ENCODE peak calls at places on chromosomes 5 and 9, in nine cellular contexts. O, Z, A, R, M, T, X, B and H are unnamed samples.

GRCh38 chr5:147427784-147428401 is 82.0 kb downstream of the DPYSL3 start:
- DNase-seq in O (no peak), R (no peak), M (peak; percentile 16), A (no peak), Z (no peak), T (no peak), B (peak; percentile 75), X (no peak), H (no peak)

GRCh38 chr9:71752928-71753327 is 15.4 kb downstream of the CEMIP2 start:
- DNase-seq in Z (no peak), O (no peak), B (no peak), T (no peak), X (no peak), R (no peak), M (no peak), A (no peak), H (no peak)

GRCh38 chr5:180093241-180093640 is 21.7 kb upstream of the RNF130 start:
- DNase-seq in T (no peak), O (no peak), B (no peak), X (no peak), M (no peak), R (no peak), Z (no peak), A (no peak), H (no peak)

GRCh38 chr5:72018158-72018803 is 89.0 kb upstream of the MAP1B start:
- DNase-seq in A (no peak), X (peak; percentile 65), Z (peak; percentile 58), O (peak; percentile 86), R (peak; percentile 11), M (peak; percentile 76), T (peak; percentile 22), B (peak; percentile 78), H (no peak)

GRCh38 chr5:56481998-56482698 is 249.0 kb upstream of the ANKRD55 start:
- DNase-seq in Z (no peak), O (no peak), X (peak; percentile 51), B (peak; percentile 27), A (no peak), R (no peak), M (no peak), T (no peak), H (no peak)

GRCh38 chr5:154779105-154779504 is 23.9 kb downstream of the LARP1 start:
- DNase-seq in X (peak; percentile 41), A (no peak), R (no peak), B (peak; percentile 86), T (peak; percentile 27), O (peak; percentile 40), M (peak; percentile 84), Z (no peak), H (no peak)

GRCh38 chr5:134874831-134875655 is 872 bp downstream of the TXNDC15 start:
- DNase-seq in O (peak; percentile 72), Z (peak; percentile 73), B (peak; percentile 95), T (peak; percentile 95), R (peak; percentile 68), X (peak; percentile 51), A (peak; percentile 79), M (peak; percentile 85), H (peak; percentile 47)

GRCh38 chr5:82812575-82812974 is 264.6 kb downstream of the TMEM167A start:
- DNase-seq in Z (no peak), O (no peak), X (no peak), M (peak; percentile 40), A (no peak), R (no peak), T (no peak), B (peak; percentile 96), H (no peak)

GRCh38 chr5:34552686-34553085 is 103.4 kb upstream of the RAI14 start:
- DNase-seq in T (no peak), X (no peak), O (no peak), R (no peak), B (no peak), Z (no peak), A (no peak), M (no peak), H (no peak)

GRCh38 chr5:82327961-82328360 is 49.8 kb upstream of the RPS23 start:
- DNase-seq in Z (no peak), R (no peak), O (no peak), A (no peak), T (no peak), X (no peak), M (no peak), B (no peak), H (no peak)

GRCh38 chr5:131684595-131684994 is 49.6 kb upstream of the RAPGEF6 start:
- DNase-seq in T (no peak), M (no peak), R (no peak), O (no peak), A (no peak), X (no peak), B (no peak), Z (no peak), H (no peak)

GRCh38 chr5:120794121-120794520 is 330.0 kb downstream of the PRR16 start:
- DNase-seq in B (peak; percentile 45), T (no peak), A (no peak), R (no peak), X (no peak), Z (no peak), O (no peak), M (no peak), H (no peak)

GRCh38 chr9:134988706-134989105 is 71.0 kb upstream of the FCN1 start:
- DNase-seq in M (no peak), Z (no peak), B (no peak), O (no peak), R (no peak), X (no peak), T (no peak), A (no peak), H (no peak)

GRCh38 chr5:74355456-74355855 is 285.1 kb downstream of the ENC1 start:
- DNase-seq in M (no peak), R (no peak), O (no peak), A (no peak), B (no peak), T (no peak), X (no peak), Z (no peak), H (no peak)

GRCh38 chr5:136999787-137000186 is 499.3 kb downstream of the SPOCK1 start:
- DNase-seq in M (no peak), X (no peak), R (no peak), T (no peak), B (no peak), A (no peak), Z (no peak), O (no peak), H (no peak)

GRCh38 chr9:14395300-14396082 is 81.5 kb upstream of the NFIB start:
- DNase-seq in O (no peak), T (no peak), M (no peak), B (no peak), A (peak; percentile 54), Z (no peak), R (peak; percentile 54), X (no peak), H (peak; percentile 68)

GRCh38 chr9:89777544-89777943 is 172.7 kb downstream of the GADD45G start:
- DNase-seq in X (no peak), Z (no peak), O (no peak), A (no peak), B (no peak), R (no peak), T (no peak), M (no peak), H (no peak)

GRCh38 chr9:116075191-116075590 is 78.4 kb upstream of the PAPPA start:
- DNase-seq in T (no peak), Z (no peak), X (no peak), B (peak; percentile 67), O (peak; percentile 56), A (no peak), M (peak; percentile 50), R (no peak), H (no peak)

GRCh38 chr5:143134269-143134668 is 269.2 kb downstream of the NR3C1 start:
- DNase-seq in M (no peak), A (no peak), T (no peak), O (no peak), X (no peak), Z (no peak), B (no peak), R (no peak), H (no peak)

GRCh38 chr5:82330506-82330905 is 52.4 kb upstream of the RPS23 start:
- DNase-seq in R (no peak), X (no peak), B (no peak), T (no peak), O (no peak), A (no peak), Z (no peak), M (no peak), H (no peak)

GRCh38 chr5:34743878-34744277 is 87.8 kb downstream of the RAI14 start:
- DNase-seq in A (no peak), O (peak; percentile 70), X (no peak), R (no peak), B (peak; percentile 99), M (peak; percentile 97), Z (no peak), T (no peak), H (no peak)